ENCODE peak calls at places on chromosomes 2 and 18, in nine cellular contexts. B is tibial nerve, Y is Peyer's patch, W is fibroblast of lung, K is cardiac muscle cell, S is GM23338, Z is astrocyte, G is upper lobe of right lung, Q is right lobe of liver. M is an unnamed sample. For H3K27me3, the result is how much of the 10 kb centered on the place peaks cover.

GRCh38 chr2:122706757-122707223 is 951.3 kb downstream of the TSN start:
- DNase-seq in B (no peak), Y (no peak), W (no peak), K (no peak), S (no peak), Z (no peak), G (no peak), Q (no peak), M (no peak)

GRCh38 chr2:60551241-60552095 is 2.0 kb downstream of the BCL11A start:
- DNase-seq in B (no peak), Y (peak), W (peak), K (peak), S (peak), Z (peak), G (peak), Q (peak), M (peak)

GRCh38 chr2:101961287-101962242 is 30.2 kb upstream of the IL1R2 start:
- DNase-seq in B (peak), Y (peak), W (peak), K (peak), S (no peak), Z (peak), G (peak), Q (peak), M (peak)

GRCh38 chr2:67945976-67946375 is 116.8 kb downstream of the C1D start:
- DNase-seq in B (no peak), Y (no peak), W (peak), K (no peak), S (no peak), Z (no peak), G (no peak), Q (no peak), M (no peak)

GRCh38 chr2:65228249-65228750 is 669 bp downstream of the ACTR2 start:
- DNase-seq in B (no peak), Y (no peak), W (peak), K (no peak), S (peak), Z (peak), G (no peak), Q (no peak), M (no peak)

GRCh38 chr18:9743200-9744016 is 35.3 kb downstream of the RAB31 start:
- DNase-seq in B (no peak), Y (no peak), W (peak), K (no peak), S (peak), Z (peak), G (no peak), Q (no peak), M (peak)

GRCh38 chr18:74516271-74517235 is 17.7 kb upstream of the CNDP1 start:
- DNase-seq in B (no peak), Y (peak), W (no peak), K (no peak), S (no peak), Z (no peak), G (no peak), Q (peak), M (peak)

GRCh38 chr18:12028040-12028628 is 46.8 kb downstream of the IMPA2 start:
- DNase-seq in B (no peak), Y (peak), W (no peak), K (no peak), S (no peak), Z (no peak), G (no peak), Q (no peak), M (no peak)

GRCh38 chr18:22563098-22563707 is 145.5 kb upstream of the CTAGE1 start:
- DNase-seq in B (no peak), Y (peak), W (peak), K (peak), S (peak), Z (peak), G (no peak), Q (no peak), M (no peak)

GRCh38 chr2:141933226-141933625 is 197.6 kb downstream of the LRP1B start:
- DNase-seq in B (no peak), Y (no peak), W (no peak), K (no peak), S (no peak), Z (no peak), G (no peak), Q (no peak), M (no peak)
- TF ChIP-seq CTCF in B (no peak), Y (no peak), W (no peak), K (no peak), S (no peak), Z (no peak), G (no peak), Q (no peak), M (no peak)

GRCh38 chr18:78830161-78830560 is 149.5 kb upstream of the SALL3 start:
- DNase-seq in B (no peak), Y (no peak), W (no peak), K (no peak), S (no peak), Z (no peak), G (no peak), Q (no peak), M (no peak)

GRCh38 chr18:78825168-78825567 is 154.4 kb upstream of the SALL3 start:
- DNase-seq in B (no peak), Y (no peak), W (no peak), K (no peak), S (no peak), Z (no peak), G (no peak), Q (no peak), M (no peak)

GRCh38 chr18:78828131-78828530 is 151.5 kb upstream of the SALL3 start:
- DNase-seq in B (no peak), Y (no peak), W (no peak), K (no peak), S (no peak), Z (no peak), G (no peak), Q (no peak), M (no peak)

GRCh38 chr18:78827141-78827540 is 152.5 kb upstream of the SALL3 start:
- DNase-seq in B (no peak), Y (no peak), W (no peak), K (no peak), S (no peak), Z (no peak), G (no peak), Q (no peak), M (no peak)

DNA sequence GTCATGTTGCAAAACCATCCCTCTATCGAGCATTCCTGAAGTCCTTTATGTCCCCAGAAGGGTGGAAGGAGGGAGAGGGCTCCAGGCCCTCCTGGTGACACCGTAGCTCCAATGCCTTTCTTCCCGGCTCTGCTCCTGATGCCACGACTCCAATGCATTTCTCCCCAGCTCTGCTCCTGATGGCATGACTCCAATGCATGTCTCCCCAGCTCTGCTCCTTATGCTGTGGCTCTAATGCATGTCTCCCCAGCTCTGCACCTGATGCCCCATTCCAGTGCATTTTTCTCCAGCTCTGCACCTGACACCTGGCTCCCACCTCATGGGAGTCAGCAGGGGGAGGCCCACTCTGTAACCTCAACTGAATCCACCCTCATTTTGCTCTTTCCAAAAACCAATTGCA is 153.0 kb upstream of the SALL3 start:
- DNase-seq in B (no peak), Y (no peak), W (no peak), K (no peak), S (no peak), Z (no peak), G (no peak), Q (no peak), M (no peak)
- H3K27me3 ChIP-seq in B (under half), Y (under half), W (under half), K (under half), S (under half), Z (under half), G (under half), Q (under half), M (under half)

GRCh38 chr2:155703048-155703447 is 629.5 kb downstream of the NR4A2 start:
- DNase-seq in B (no peak), Y (no peak), W (no peak), K (no peak), S (no peak), Z (no peak), G (no peak), Q (no peak), M (no peak)

GRCh38 chr2:155703917-155704316 is 628.6 kb downstream of the NR4A2 start:
- DNase-seq in B (no peak), Y (no peak), W (no peak), K (no peak), S (no peak), Z (no peak), G (no peak), Q (no peak), M (no peak)

DNA sequence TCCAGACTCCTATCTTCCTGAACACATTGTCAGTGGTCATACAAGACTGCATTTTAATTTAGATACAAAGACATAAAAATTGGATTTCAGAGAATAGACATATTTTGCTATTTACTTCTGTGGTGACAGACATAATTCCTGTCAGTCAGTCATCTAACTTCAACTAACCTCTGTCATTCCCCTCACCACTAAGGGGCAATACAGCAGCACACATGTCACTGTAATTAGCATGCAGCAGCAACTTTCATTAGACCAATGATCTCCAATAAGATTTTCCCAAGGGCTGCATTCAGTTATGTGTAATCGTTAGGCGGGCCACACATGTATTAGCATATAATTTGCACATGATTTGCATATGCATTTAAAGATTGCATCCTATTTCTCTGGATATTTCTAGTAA is 624.5 kb downstream of the NR4A2 start:
- DNase-seq in B (no peak), Y (no peak), W (no peak), K (no peak), S (peak), Z (no peak), G (no peak), Q (no peak), M (no peak)
- TF ChIP-seq CTCF in B (no peak), Y (peak), W (no peak), K (no peak), S (peak), Z (no peak), G (no peak), Q (no peak), M (no peak)

GRCh38 chr2:170819941-170820646 is 3.4 kb downstream of the GAD1 start:
- DNase-seq in B (no peak), Y (no peak), W (no peak), K (no peak), S (peak), Z (no peak), G (no peak), Q (no peak), M (no peak)
- H3K27me3 ChIP-seq in B (under half), Y (under half), W (half or more), K (half or more), S (half or more), Z (half or more), G (half or more), Q (under half), M (half or more)

DNA sequence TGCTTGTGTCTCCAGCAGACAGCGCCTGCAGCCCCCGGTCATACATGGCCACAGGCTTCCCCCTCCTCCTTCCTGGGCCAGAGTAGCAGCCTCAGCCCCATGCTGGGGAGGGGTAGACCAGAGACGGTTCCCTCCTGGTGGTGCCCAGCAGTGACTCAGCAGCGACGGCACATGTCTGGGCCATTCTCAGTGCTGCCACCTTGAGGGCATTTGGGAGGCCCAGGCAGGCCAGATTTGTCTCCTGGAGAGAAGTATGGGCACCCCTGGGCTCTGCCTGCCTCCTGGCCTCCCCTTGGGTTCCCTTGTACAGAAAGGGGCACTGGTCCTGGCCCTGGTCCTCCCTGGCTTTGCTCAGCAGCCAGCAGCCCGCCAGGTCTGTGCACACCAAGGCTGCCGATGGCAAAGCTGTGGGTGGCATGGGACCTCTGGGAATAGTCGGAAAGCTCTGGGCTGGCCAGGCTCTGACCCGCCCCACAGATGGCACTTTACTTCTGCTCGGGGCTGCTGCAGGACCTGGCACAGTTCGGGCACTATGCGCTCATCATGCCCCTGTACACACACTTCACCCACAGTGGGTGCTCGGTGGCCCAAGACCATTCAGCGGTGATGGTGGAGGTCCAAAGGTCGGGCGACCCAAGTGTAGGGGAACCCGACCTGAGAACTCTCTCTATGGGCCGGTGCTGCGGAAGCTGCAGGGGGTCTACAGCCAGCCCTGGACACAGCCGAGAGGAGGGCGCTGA is 11.4 kb upstream of the ALPI start:
- DNase-seq in B (no peak), Y (peak), W (peak), K (peak), S (peak), Z (peak), G (peak), Q (peak), M (no peak)
- TF ChIP-seq CTCF in B (no peak), Y (peak), W (peak), K (peak), S (peak), Z (peak), G (peak), Q (peak), M (peak)

DNA sequence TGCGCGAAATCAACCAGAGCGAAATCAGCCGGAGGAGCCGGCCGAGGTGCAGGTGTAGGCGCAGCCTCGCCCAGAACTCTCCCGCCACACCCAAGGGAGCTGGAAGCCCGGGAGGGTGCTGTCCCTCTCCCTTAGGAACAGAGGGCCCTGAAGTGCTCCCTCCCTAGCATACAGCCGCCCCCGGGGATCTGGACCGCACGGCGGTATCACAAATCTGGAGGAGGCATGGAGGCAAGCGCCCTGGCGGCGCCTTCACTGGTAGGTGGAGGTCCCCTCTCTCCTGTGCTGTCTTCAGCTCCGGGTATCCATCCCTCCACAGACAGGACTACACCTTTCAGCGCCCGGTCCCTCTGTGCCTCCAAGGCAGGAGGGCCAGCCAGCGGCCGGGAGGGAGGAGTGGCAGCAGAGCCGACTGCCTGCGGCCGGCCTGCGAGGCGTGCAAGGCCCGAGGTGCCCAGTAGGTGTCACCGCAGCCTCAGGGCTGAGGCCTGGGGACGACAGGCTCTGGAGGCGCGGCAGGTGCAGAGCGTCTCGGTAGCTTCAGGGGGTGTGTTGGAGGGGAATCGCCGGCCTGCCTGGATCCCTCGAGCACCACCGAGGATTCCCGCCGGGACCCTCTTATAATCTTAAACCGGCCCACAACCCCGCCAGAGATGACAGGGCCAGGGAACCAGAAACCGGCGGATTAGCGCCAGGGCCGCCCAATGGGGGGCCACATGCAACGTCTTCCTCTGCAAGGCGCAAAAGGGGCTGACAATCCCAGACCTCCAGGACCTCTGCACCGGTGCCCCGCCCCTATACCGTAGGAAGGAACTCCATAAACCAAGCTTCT is 2.8 kb downstream of the IHH start:
- DNase-seq in B (peak), Y (peak), W (peak), K (peak), S (peak), Z (peak), G (peak), Q (peak), M (peak)
- H3K27me3 ChIP-seq in B (under half), Y (under half), W (half or more), K (half or more), S (half or more), Z (half or more), G (half or more), Q (under half), M (half or more)

GRCh38 chr18:34647251-34647650 is 62.8 kb upstream of the DTNA start:
- DNase-seq in B (no peak), Y (no peak), W (no peak), K (no peak), S (peak), Z (no peak), G (no peak), Q (no peak), M (no peak)

GRCh38 chr18:34640273-34640672 is 69.8 kb upstream of the DTNA start:
- DNase-seq in B (no peak), Y (no peak), W (no peak), K (no peak), S (no peak), Z (no peak), G (no peak), Q (no peak), M (no peak)

GRCh38 chr18:34639662-34640061 is 70.4 kb upstream of the DTNA start:
- DNase-seq in B (no peak), Y (no peak), W (no peak), K (no peak), S (no peak), Z (no peak), G (no peak), Q (no peak), M (no peak)

GRCh38 chr18:34648269-34648668 is 61.8 kb upstream of the DTNA start:
- DNase-seq in B (no peak), Y (no peak), W (no peak), K (no peak), S (no peak), Z (no peak), G (no peak), Q (no peak), M (no peak)

DNA sequence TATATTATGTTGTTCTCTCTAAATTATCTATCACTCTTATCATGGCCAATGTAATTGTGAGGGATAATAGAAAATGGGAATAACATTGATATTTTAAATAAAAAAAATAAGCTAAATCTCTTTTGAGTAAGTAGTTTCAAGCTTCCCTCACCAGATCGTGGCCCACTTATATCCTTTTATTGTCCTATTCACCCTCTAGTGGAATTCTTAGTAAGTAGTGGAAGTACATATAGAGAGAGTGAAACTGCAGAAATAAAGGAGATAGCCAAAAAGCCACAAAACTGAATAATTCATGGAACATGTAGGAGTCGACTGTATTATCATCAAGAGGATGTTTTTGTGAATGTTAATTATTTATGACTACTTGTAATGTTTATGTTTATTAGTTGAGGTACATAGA is 66.1 kb upstream of the DTNA start:
- DNase-seq in B (no peak), Y (no peak), W (peak), K (no peak), S (no peak), Z (no peak), G (no peak), Q (no peak), M (no peak)
- TF ChIP-seq CTCF in B (peak), Y (no peak), W (peak), K (peak), S (no peak), Z (no peak), G (no peak), Q (no peak), M (no peak)